ENCODE peak calls at places on chromosomes 5 and 9, in six cellular contexts. Z is kidney, B is dorsolateral prefrontal cortex, H is lower lobe of right lung, D is left ventricle myocardium inferior, G is mucosa of descending colon. O is an unnamed sample.

GRCh38 chr5:518721-519120 is 5.5 kb downstream of the SLC9A3 start:
- DNase-seq in Z (no peak), B (no peak), H (no peak), D (no peak), G (peak; percentile 74), O (no peak)

GRCh38 chr9:123615381-123615780 is 259.4 kb downstream of the CRB2 start:
- DNase-seq in Z (no peak), B (no peak), H (no peak), D (no peak), G (no peak), O (no peak)

GRCh38 chr5:169757016-169757415 is 119.9 kb downstream of the DOCK2 start:
- DNase-seq in Z (no peak), B (no peak), H (no peak), D (no peak), G (no peak), O (peak; percentile 35)

GRCh38 chr5:61301820-61302563 is 30.1 kb upstream of the ZSWIM6 start:
- DNase-seq in Z (peak; percentile 76), B (peak; percentile 50), H (peak; percentile 71), D (peak; percentile 35), G (peak; percentile 68), O (peak; percentile 99)

GRCh38 chr5:124121198-124121597 is 609.2 kb downstream of the CSNK1G3 start:
- DNase-seq in Z (no peak), B (no peak), H (no peak), D (no peak), G (no peak), O (no peak)

GRCh38 chr9:136902259-136902821 is 16.0 kb downstream of the TRAF2 start:
- DNase-seq in Z (peak; percentile 94), B (no peak), H (peak; percentile 86), D (peak; percentile 67), G (peak; percentile 92), O (peak; percentile 83)

GRCh38 chr5:137032929-137033328 is 466.2 kb downstream of the SPOCK1 start:
- DNase-seq in Z (peak; percentile 68), B (no peak), H (no peak), D (no peak), G (no peak), O (no peak)

GRCh38 chr9:114761515-114761914 is 44.3 kb downstream of the TNFSF15 start:
- DNase-seq in Z (no peak), B (no peak), H (no peak), D (no peak), G (no peak), O (no peak)

DNA sequence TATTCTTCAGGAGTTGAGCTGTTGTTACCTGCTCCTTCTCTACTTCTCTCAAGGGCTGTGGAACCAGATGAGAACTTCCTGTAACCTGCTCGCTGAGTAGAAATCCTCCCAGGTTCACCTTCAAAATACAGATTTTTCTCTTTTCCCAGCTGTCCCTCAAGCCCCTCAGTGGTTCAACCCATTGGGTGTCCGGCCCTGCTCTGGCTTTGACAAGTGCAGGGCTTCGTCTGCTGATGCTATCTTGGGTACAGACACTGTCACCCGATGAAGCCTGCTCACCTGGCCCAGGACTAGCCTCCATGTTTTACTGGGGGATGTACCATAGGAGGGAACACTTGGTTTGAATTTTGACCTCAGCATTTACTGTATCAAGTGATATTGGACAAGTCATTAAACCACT is 490.4 kb downstream of the IRX1 start:
- DNase-seq in Z (no peak), B (no peak), H (no peak), D (no peak), G (no peak), O (no peak)
- H3K4me3 ChIP-seq in Z (no peak overlapping the region), B (no peak overlapping the region), H (no peak overlapping the region), D (no peak overlapping the region), G (no peak overlapping the region), O (no peak overlapping the region)

GRCh38 chr5:106675674-106676073 is 995.1 kb downstream of the EFNA5 start:
- DNase-seq in Z (no peak), B (no peak), H (no peak), D (no peak), G (no peak), O (no peak)
- TF ChIP-seq CTCF in Z (no peak), B (no peak), H (no peak), D (no peak), G (no peak), O (no peak)

GRCh38 chr5:26278078-26278477 is 760.3 kb downstream of the CDH9 start:
- DNase-seq in Z (no peak), B (no peak), H (no peak), D (no peak), G (no peak), O (no peak)

DNA sequence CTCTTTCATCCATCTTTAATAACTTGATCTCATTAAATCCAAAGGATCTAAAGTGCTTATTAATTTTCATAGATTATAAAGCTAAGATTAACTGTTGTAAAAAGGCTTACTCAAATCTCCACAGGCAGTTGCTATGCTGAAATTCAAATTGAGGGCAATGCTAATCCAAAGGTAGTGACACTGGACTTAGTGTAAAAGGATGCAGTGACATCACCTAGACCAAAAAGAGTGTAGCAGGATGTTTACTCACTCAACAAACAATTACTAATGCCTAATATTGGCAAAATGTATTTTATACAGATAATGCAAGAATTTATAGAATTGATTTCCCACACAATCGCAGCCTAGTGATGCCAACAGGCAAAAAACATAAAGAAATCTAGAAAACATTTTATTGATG is 756.2 kb downstream of the CDH9 start:
- DNase-seq in Z (no peak), B (no peak), H (no peak), D (no peak), G (no peak), O (no peak)
- H3K4me3 ChIP-seq in Z (no peak overlapping the region), B (no peak overlapping the region), H (no peak overlapping the region), D (no peak overlapping the region), G (no peak overlapping the region), O (no peak overlapping the region)

DNA sequence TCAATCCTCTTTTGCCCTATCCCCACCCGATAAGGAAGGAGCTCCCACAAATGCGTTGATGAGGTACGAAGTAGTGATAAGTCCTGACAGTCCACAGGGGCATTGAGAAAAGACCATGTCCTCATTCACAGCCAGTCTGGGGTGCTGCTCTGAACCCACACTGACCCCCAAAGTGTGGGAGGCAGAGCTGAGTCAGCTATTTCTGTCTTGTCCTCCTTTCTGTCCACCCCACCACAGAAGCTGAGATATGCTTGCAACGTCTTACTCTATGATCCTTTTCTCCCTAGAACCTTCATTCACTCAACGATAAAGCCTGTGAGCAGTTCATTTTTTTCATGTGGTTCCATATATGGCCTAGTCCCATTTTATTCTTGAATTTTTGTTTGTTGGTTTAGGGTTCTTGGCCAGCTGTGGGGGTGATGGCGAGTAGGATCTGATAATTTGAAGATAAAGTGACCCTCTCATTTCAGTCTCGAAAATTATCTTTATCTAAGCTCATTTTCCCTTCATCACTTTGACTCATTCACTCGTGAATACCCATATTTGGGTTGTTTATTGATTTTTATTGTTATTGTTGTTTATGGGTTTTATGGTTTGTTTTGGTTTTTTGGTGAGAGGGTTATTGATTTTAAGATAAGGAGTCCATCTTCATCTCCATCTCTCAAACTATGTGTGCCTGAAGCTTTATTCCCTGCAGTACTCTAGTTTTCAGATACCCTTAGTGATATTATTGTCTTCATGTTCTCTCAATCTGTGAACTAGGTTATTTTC is 58.5 kb upstream of the ZNF366 start:
- DNase-seq in Z (no peak), B (no peak), H (no peak), D (no peak), G (no peak), O (no peak)
- TF ChIP-seq CTCF in Z (no peak), B (no peak), H (no peak), D (no peak), G (no peak), O (no peak)

GRCh38 chr9:96871176-96871575 is 16.9 kb upstream of the ZNF782 start:
- DNase-seq in Z (no peak), B (no peak), H (no peak), D (no peak), G (no peak), O (no peak)

GRCh38 chr9:96874201-96874785 is 20.0 kb upstream of the ZNF782 start:
- DNase-seq in Z (no peak), B (no peak), H (no peak), D (no peak), G (no peak), O (no peak)

GRCh38 chr9:96874947-96875459 is 20.7 kb upstream of the ZNF782 start:
- DNase-seq in Z (peak; percentile 82), B (no peak), H (no peak), D (no peak), G (peak; percentile 67), O (no peak)

GRCh38 chr9:96877269-96877668 is 23.0 kb upstream of the ZNF782 start:
- DNase-seq in Z (peak; percentile 70), B (no peak), H (no peak), D (no peak), G (no peak), O (no peak)

DNA sequence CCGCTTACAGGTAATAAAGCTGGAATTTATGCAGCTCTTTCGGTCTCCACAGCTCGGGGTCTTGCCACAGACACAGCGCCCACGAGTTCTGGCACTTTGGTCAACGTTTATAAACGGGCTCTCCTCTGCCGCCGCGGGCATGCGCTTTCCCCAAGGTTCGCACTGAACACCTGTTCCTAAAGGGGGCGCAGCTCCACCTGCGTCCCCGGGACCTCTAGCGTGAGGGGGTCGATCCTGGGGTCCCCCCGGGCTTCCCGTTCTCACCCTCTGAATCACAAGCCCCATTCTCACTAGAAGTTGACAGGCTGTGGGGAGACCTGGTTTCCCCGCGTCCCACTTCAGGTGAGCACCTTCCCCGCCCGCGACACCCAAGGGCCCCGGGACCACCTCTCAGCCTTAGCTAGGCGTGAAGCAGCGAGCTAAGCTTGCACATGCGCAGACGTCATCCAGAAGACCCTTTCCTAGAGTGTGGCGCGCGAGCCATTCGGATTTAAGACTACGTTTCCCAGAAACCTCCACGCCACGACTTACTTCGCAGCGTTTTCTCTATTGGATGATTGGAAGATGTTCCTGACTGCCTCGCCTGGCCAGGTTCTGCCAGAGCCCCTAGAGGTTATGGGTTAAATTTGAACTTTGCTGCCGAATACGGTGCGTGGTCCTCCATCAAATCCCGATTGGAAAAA is 21.3 kb upstream of the ZNF782 start:
- DNase-seq in Z (peak; percentile 80), B (peak; percentile 76), H (peak; percentile 69), D (peak; percentile 25), G (peak; percentile 77), O (peak; percentile 57)
- H3K4me3 ChIP-seq in Z (peak overlapping the region; percentile 53), B (peak overlapping the region; percentile 69), H (peak overlapping the region; percentile 56), D (peak overlapping the region; percentile 69), G (peak overlapping the region; percentile 20), O (peak overlapping the region; percentile 68)

O was measured in fibroblast of the aortic adventitia.